ENCODE peak calls at places on chromosomes 4 and X, in six cellular contexts. One of them, this sample, is unnamed.

GRCh38 chr4:150867148-150867547 is 147.9 kb downstream of the LRBA start:
- DNase-seq in upper lobe of right lung: no peak
- DNase-seq in cardiac muscle cell: peak
- DNase-seq in mammary epithelial cell: peak
- DNase-seq in CD8-positive, alpha-beta T cell: no peak
- DNase-seq in GM12865: peak
- DNase-seq in this sample: peak

GRCh38 chrX:33339219-33339618 is 127.9 kb upstream of the DMD start:
- DNase-seq in upper lobe of right lung: no peak
- DNase-seq in cardiac muscle cell: peak
- DNase-seq in mammary epithelial cell: peak
- DNase-seq in CD8-positive, alpha-beta T cell: no peak
- DNase-seq in GM12865: no peak
- DNase-seq in this sample: peak

GRCh38 chr4:40564004-40564403 is 65.7 kb downstream of the RBM47 start:
- DNase-seq in upper lobe of right lung: no peak
- DNase-seq in cardiac muscle cell: no peak
- DNase-seq in mammary epithelial cell: peak
- DNase-seq in CD8-positive, alpha-beta T cell: no peak
- DNase-seq in GM12865: no peak
- DNase-seq in this sample: no peak

GRCh38 chr4:53644607-53645006 is 53.3 kb upstream of the LNX1 start:
- DNase-seq in upper lobe of right lung: peak
- DNase-seq in cardiac muscle cell: no peak
- DNase-seq in mammary epithelial cell: peak
- DNase-seq in CD8-positive, alpha-beta T cell: no peak
- DNase-seq in GM12865: peak
- DNase-seq in this sample: peak

GRCh38 chrX:71450433-71451106 is 82.3 kb upstream of the OGT start:
- DNase-seq in upper lobe of right lung: no peak
- DNase-seq in cardiac muscle cell: no peak
- DNase-seq in mammary epithelial cell: no peak
- DNase-seq in CD8-positive, alpha-beta T cell: no peak
- DNase-seq in GM12865: no peak
- DNase-seq in this sample: no peak

GRCh38 chr4:66266035-66266434 is 595.7 kb upstream of the EPHA5 start:
- DNase-seq in upper lobe of right lung: no peak
- DNase-seq in cardiac muscle cell: peak
- DNase-seq in mammary epithelial cell: no peak
- DNase-seq in CD8-positive, alpha-beta T cell: no peak
- DNase-seq in GM12865: no peak
- DNase-seq in this sample: no peak

GRCh38 chr4:123516576-123516975 is 120.0 kb downstream of the SPRY1 start:
- DNase-seq in upper lobe of right lung: no peak
- DNase-seq in cardiac muscle cell: no peak
- DNase-seq in mammary epithelial cell: no peak
- DNase-seq in CD8-positive, alpha-beta T cell: no peak
- DNase-seq in GM12865: no peak
- DNase-seq in this sample: no peak

GRCh38 chr4:93814141-93814540 is 14.4 kb upstream of the ATOH1 start:
- DNase-seq in upper lobe of right lung: no peak
- DNase-seq in cardiac muscle cell: no peak
- DNase-seq in mammary epithelial cell: no peak
- DNase-seq in CD8-positive, alpha-beta T cell: no peak
- DNase-seq in GM12865: no peak
- DNase-seq in this sample: no peak

GRCh38 chrX:119698835-119699234 is 5.9 kb upstream of the SEPTIN6 start:
- DNase-seq in upper lobe of right lung: no peak
- DNase-seq in cardiac muscle cell: peak
- DNase-seq in mammary epithelial cell: peak
- DNase-seq in CD8-positive, alpha-beta T cell: no peak
- DNase-seq in GM12865: peak
- DNase-seq in this sample: peak

GRCh38 chr4:52244103-52244772 is 193.1 kb downstream of the SPATA18 start:
- DNase-seq in upper lobe of right lung: no peak
- DNase-seq in cardiac muscle cell: no peak
- DNase-seq in mammary epithelial cell: no peak
- DNase-seq in CD8-positive, alpha-beta T cell: no peak
- DNase-seq in GM12865: no peak
- DNase-seq in this sample: no peak

GRCh38 chrX:50971390-50971789 is 60.9 kb downstream of the BMP15 start:
- DNase-seq in upper lobe of right lung: no peak
- DNase-seq in cardiac muscle cell: no peak
- DNase-seq in mammary epithelial cell: peak
- DNase-seq in CD8-positive, alpha-beta T cell: no peak
- DNase-seq in GM12865: no peak
- DNase-seq in this sample: peak

GRCh38 chr4:122041312-122041711 is 89.5 kb upstream of the TRPC3 start:
- DNase-seq in upper lobe of right lung: no peak
- DNase-seq in cardiac muscle cell: peak
- DNase-seq in mammary epithelial cell: no peak
- DNase-seq in CD8-positive, alpha-beta T cell: no peak
- DNase-seq in GM12865: no peak
- DNase-seq in this sample: no peak

GRCh38 chr4:67980512-67980911 is 17.2 kb upstream of the TMPRSS11A start:
- DNase-seq in upper lobe of right lung: no peak
- DNase-seq in cardiac muscle cell: no peak
- DNase-seq in mammary epithelial cell: no peak
- DNase-seq in CD8-positive, alpha-beta T cell: no peak
- DNase-seq in GM12865: no peak
- DNase-seq in this sample: no peak

GRCh38 chrX:131066237-131066636 is 8.1 kb downstream of the ARHGAP36 start:
- DNase-seq in upper lobe of right lung: no peak
- DNase-seq in cardiac muscle cell: no peak
- DNase-seq in mammary epithelial cell: no peak
- DNase-seq in CD8-positive, alpha-beta T cell: no peak
- DNase-seq in GM12865: no peak
- DNase-seq in this sample: no peak

GRCh38 chr4:187128226-187128625 is 404.6 kb upstream of the FAT1 start:
- DNase-seq in upper lobe of right lung: no peak
- DNase-seq in cardiac muscle cell: no peak
- DNase-seq in mammary epithelial cell: peak
- DNase-seq in CD8-positive, alpha-beta T cell: no peak
- DNase-seq in GM12865: no peak
- DNase-seq in this sample: no peak

GRCh38 chrX:21741869-21742701 is 15.8 kb downstream of the SMPX start:
- DNase-seq in upper lobe of right lung: no peak
- DNase-seq in cardiac muscle cell: peak
- DNase-seq in mammary epithelial cell: no peak
- DNase-seq in CD8-positive, alpha-beta T cell: no peak
- DNase-seq in GM12865: no peak
- DNase-seq in this sample: peak

GRCh38 chr4:110046588-110047049 is 133.9 kb downstream of the EGF start:
- DNase-seq in upper lobe of right lung: no peak
- DNase-seq in cardiac muscle cell: no peak
- DNase-seq in mammary epithelial cell: peak
- DNase-seq in CD8-positive, alpha-beta T cell: no peak
- DNase-seq in GM12865: no peak
- DNase-seq in this sample: no peak

DNA sequence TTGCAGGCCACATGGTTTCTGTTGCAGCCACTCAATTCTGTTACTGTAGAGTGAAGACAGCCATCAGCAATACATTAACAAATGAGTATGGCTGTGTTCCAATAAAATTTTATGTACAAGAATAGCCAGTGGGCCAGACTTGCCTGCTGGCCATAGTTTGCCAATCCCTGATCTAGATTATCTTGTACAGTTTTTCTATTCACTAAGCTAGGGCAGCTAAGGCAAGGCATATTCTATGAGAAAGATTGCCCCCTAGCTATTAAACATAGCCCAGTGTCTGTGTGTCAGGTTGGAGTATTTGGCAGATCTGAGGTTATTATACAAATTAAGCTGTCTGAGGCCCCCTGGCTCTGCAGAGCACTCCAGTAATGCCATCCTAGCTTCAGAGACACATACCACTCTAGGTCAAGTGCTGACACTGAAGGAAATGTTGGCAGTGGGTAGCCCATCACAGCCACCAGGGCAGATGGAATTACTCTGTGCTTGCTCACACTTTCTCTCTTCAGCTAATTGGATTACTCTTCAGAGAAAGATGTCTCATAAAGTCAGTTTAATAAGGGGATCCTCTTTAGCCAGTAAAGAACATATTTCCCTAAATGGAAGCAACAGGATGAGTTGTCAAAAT is 40.7 kb downstream of the MTTP start:
- DNase-seq in upper lobe of right lung: no peak
- DNase-seq in cardiac muscle cell: peak
- DNase-seq in mammary epithelial cell: no peak
- DNase-seq in CD8-positive, alpha-beta T cell: no peak
- DNase-seq in GM12865: no peak
- DNase-seq in this sample: no peak
- TF ChIP-seq CTCF in upper lobe of right lung: no peak
- TF ChIP-seq CTCF in cardiac muscle cell: no peak
- TF ChIP-seq CTCF in mammary epithelial cell: no peak
- TF ChIP-seq CTCF in CD8-positive, alpha-beta T cell: no peak
- TF ChIP-seq CTCF in GM12865: no peak
- TF ChIP-seq CTCF in this sample: no peak

GRCh38 chr4:71941001-71941400 is 90.8 kb upstream of the NPFFR2 start:
- DNase-seq in upper lobe of right lung: no peak
- DNase-seq in cardiac muscle cell: peak
- DNase-seq in mammary epithelial cell: peak
- DNase-seq in CD8-positive, alpha-beta T cell: no peak
- DNase-seq in GM12865: peak
- DNase-seq in this sample: peak
- TF ChIP-seq CTCF in upper lobe of right lung: peak
- TF ChIP-seq CTCF in cardiac muscle cell: peak
- TF ChIP-seq CTCF in mammary epithelial cell: peak
- TF ChIP-seq CTCF in CD8-positive, alpha-beta T cell: no peak
- TF ChIP-seq CTCF in GM12865: peak
- TF ChIP-seq CTCF in this sample: no peak

GRCh38 chr4:162865102-162865501 is 301.6 kb downstream of the NAF1 start:
- DNase-seq in upper lobe of right lung: no peak
- DNase-seq in cardiac muscle cell: no peak
- DNase-seq in mammary epithelial cell: no peak
- DNase-seq in CD8-positive, alpha-beta T cell: no peak
- DNase-seq in GM12865: peak
- DNase-seq in this sample: no peak
- TF ChIP-seq CTCF in upper lobe of right lung: no peak
- TF ChIP-seq CTCF in cardiac muscle cell: no peak
- TF ChIP-seq CTCF in mammary epithelial cell: no peak
- TF ChIP-seq CTCF in CD8-positive, alpha-beta T cell: no peak
- TF ChIP-seq CTCF in GM12865: peak
- TF ChIP-seq CTCF in this sample: no peak

GRCh38 chr4:13928214-13928613 is 300.7 kb upstream of the BOD1L1 start:
- DNase-seq in upper lobe of right lung: no peak
- DNase-seq in cardiac muscle cell: no peak
- DNase-seq in mammary epithelial cell: no peak
- DNase-seq in CD8-positive, alpha-beta T cell: no peak
- DNase-seq in GM12865: no peak
- DNase-seq in this sample: no peak

GRCh38 chr4:13930155-13930554 is 302.6 kb upstream of the BOD1L1 start:
- DNase-seq in upper lobe of right lung: no peak
- DNase-seq in cardiac muscle cell: no peak
- DNase-seq in mammary epithelial cell: no peak
- DNase-seq in CD8-positive, alpha-beta T cell: no peak
- DNase-seq in GM12865: no peak
- DNase-seq in this sample: no peak

GRCh38 chr4:13938299-13938698 is 310.8 kb upstream of the BOD1L1 start:
- DNase-seq in upper lobe of right lung: no peak
- DNase-seq in cardiac muscle cell: no peak
- DNase-seq in mammary epithelial cell: no peak
- DNase-seq in CD8-positive, alpha-beta T cell: no peak
- DNase-seq in GM12865: no peak
- DNase-seq in this sample: no peak

DNA sequence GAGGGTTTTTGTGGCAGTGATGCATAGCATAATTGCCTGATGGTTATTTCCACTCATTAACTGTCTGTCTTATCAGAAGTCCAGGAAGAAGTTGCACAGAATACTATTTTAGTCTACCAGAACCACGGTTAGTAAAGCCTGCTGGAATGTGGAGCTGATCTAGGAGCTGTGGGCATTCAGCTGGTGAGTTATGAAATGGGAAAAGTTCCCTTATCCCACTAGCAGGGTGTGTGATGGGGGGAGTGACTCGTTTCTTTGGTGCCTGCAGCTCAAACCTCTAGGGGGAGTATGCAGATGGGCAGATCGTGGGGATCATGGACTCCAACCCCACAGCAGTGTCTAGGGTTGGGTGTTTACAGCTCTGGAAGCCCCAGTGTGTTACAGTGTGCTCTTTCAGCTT is 305.6 kb upstream of the BOD1L1 start:
- DNase-seq in upper lobe of right lung: no peak
- DNase-seq in cardiac muscle cell: peak
- DNase-seq in mammary epithelial cell: peak
- DNase-seq in CD8-positive, alpha-beta T cell: no peak
- DNase-seq in GM12865: no peak
- DNase-seq in this sample: no peak
- TF ChIP-seq CTCF in upper lobe of right lung: no peak
- TF ChIP-seq CTCF in cardiac muscle cell: peak
- TF ChIP-seq CTCF in mammary epithelial cell: no peak
- TF ChIP-seq CTCF in CD8-positive, alpha-beta T cell: no peak
- TF ChIP-seq CTCF in GM12865: no peak
- TF ChIP-seq CTCF in this sample: no peak

DNA sequence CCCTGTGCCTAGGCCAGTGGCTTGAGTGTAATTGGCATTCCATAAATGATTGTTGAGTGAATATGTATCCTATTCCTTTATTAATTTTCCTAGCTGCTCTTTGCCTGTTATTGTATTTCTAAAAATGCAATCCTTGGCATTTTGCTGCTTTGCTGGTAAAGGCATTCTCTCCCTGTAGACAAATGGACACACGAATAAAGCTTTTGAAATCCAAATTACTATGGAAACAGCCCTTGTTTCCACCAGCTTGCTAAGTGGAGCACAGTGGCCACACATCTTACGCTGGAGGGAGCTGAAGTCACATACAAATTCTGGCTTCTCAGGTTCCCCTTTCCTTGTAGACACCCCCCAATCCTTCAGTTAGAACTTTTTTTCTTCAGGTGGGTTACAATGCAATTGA is 66.3 kb downstream of the AGA start:
- DNase-seq in upper lobe of right lung: no peak
- DNase-seq in cardiac muscle cell: no peak
- DNase-seq in mammary epithelial cell: no peak
- DNase-seq in CD8-positive, alpha-beta T cell: no peak
- DNase-seq in GM12865: peak
- DNase-seq in this sample: no peak
- TF ChIP-seq CTCF in upper lobe of right lung: no peak
- TF ChIP-seq CTCF in cardiac muscle cell: no peak
- TF ChIP-seq CTCF in mammary epithelial cell: no peak
- TF ChIP-seq CTCF in CD8-positive, alpha-beta T cell: no peak
- TF ChIP-seq CTCF in GM12865: peak
- TF ChIP-seq CTCF in this sample: no peak

This sample was measured in Calu3.